ENCODE peak calls at places on chromosomes 12 and 14, in nine cellular contexts. S, D, B, W, J, G, V, Y and P are unnamed samples.
A peak's percentile ranks its signal among the peaks of the same experiment; 100 is the strongest.

GRCh38 chr12:46492471-46493351 is 120.1 kb upstream of the SLC38A2 start:
- DNase-seq in S (no peak), B (no peak), D (no peak), Y (no peak), V (peak; percentile 89), W (peak; percentile 100), G (no peak), J (no peak), P (no peak)

GRCh38 chr14:105495101-105495989 is 4.3 kb downstream of the TEDC1 start:
- DNase-seq in G (peak; percentile 79), D (no peak), B (peak; percentile 62), V (no peak), J (peak; percentile 22), S (no peak), W (no peak), Y (no peak), P (no peak)

GRCh38 chr14:80776657-80777056 is 164.9 kb downstream of the CEP128 start:
- DNase-seq in S (no peak), Y (no peak), V (no peak), J (no peak), W (no peak), D (no peak), B (no peak), G (no peak), P (no peak)

GRCh38 chr12:131720921-131721320 is 10.0 kb downstream of the SFSWAP start:
- DNase-seq in V (no peak), D (no peak), G (no peak), Y (no peak), J (no peak), B (no peak), W (no peak), S (no peak), P (no peak)

GRCh38 chr12:81094718-81095360 is 17.0 kb downstream of the ACSS3 start:
- DNase-seq in Y (no peak), D (no peak), W (no peak), B (no peak), V (no peak), S (no peak), J (no peak), G (no peak), P (no peak)

GRCh38 chr14:61177279-61178225 is 103.6 kb downstream of the TMEM30B start:
- DNase-seq in Y (no peak), W (no peak), S (no peak), J (peak; percentile 8), B (no peak), V (no peak), D (peak; percentile 49), G (no peak), P (no peak)

GRCh38 chr12:97758102-97758501 is 295.5 kb downstream of the RMST start:
- DNase-seq in W (no peak), J (peak; percentile 22), G (no peak), B (no peak), V (no peak), Y (no peak), D (no peak), S (no peak), P (no peak)

GRCh38 chr12:47949441-47950341 is 13.7 kb upstream of the TMEM106C start:
- DNase-seq in J (peak; percentile 69), Y (peak; percentile 80), W (peak; percentile 76), V (peak; percentile 50), S (peak; percentile 88), B (peak; percentile 86), D (peak; percentile 94), G (peak; percentile 88), P (peak; percentile 85)

GRCh38 chr12:46154221-46154975 is 114.4 kb downstream of the SLC38A1 start:
- DNase-seq in B (no peak), J (no peak), V (peak; percentile 62), D (no peak), G (no peak), S (no peak), Y (no peak), W (no peak), P (no peak)

GRCh38 chr12:112347521-112347920 is 34.7 kb downstream of the HECTD4 start:
- DNase-seq in Y (no peak), D (no peak), W (no peak), V (no peak), J (no peak), S (no peak), B (no peak), G (no peak), P (no peak)

GRCh38 chr14:50082784-50083466 is 33.4 kb downstream of the VCPKMT start:
- DNase-seq in Y (peak; percentile 57), D (no peak), G (peak; percentile 91), W (no peak), V (no peak), J (no peak), S (peak; percentile 74), B (no peak), P (no peak)

GRCh38 chr14:52078093-52078492 is 9.2 kb upstream of the NID2 start:
- DNase-seq in D (no peak), S (no peak), Y (no peak), B (no peak), J (no peak), G (no peak), W (no peak), V (no peak), P (no peak)

GRCh38 chr14:99261916-99262787 is 9.8 kb downstream of the BCL11B start:
- DNase-seq in J (no peak), D (peak; percentile 41), S (peak; percentile 57), V (no peak), G (peak; percentile 81), Y (peak; percentile 43), W (no peak), B (no peak), P (no peak)

GRCh38 chr12:53625946-53626701 is at the start of gene ATF7:
- DNase-seq in D (peak; percentile 99), V (peak; percentile 96), W (peak; percentile 92), Y (peak; percentile 98), S (peak; percentile 99), B (peak; percentile 99), J (peak; percentile 98), G (peak; percentile 99), P (peak; percentile 99)

GRCh38 chr14:103336191-103336590 is 2.2 kb downstream of the EIF5 start:
- DNase-seq in J (no peak), V (no peak), W (no peak), G (no peak), Y (no peak), S (no peak), D (no peak), B (no peak), P (no peak)

GRCh38 chr14:103337794-103338193 is 3.8 kb downstream of the EIF5 start:
- DNase-seq in J (no peak), D (no peak), B (no peak), S (no peak), V (no peak), W (no peak), Y (no peak), G (no peak), P (no peak)

GRCh38 chr14:103332143-103332919 is 1.7 kb upstream of the EIF5 start:
- DNase-seq in D (no peak), B (no peak), W (no peak), Y (no peak), S (no peak), G (no peak), J (no peak), V (no peak), P (no peak)

GRCh38 chr14:103333754-103334643 is at the start of gene EIF5:
- DNase-seq in W (peak; percentile 94), J (peak; percentile 99), G (peak; percentile 99), B (peak; percentile 100), S (peak; percentile 99), V (peak; percentile 81), Y (peak; percentile 99), D (peak; percentile 100), P (peak; percentile 100)

GRCh38 chr14:103334644-103335603 is 887 bp downstream of the EIF5 start:
- DNase-seq in V (no peak), S (peak; percentile 84), B (peak; percentile 83), J (peak; percentile 55), W (peak; percentile 64), Y (peak; percentile 76), G (peak; percentile 95), D (no peak), P (peak; percentile 88)
- TF ChIP-seq POLR2AphosphoS5 in V (peak; percentile 22), S (no peak), B (peak; percentile 48), J (no peak), W (no peak), Y (no peak), G (peak; percentile 78), D (no peak), P (no peak)

DNA sequence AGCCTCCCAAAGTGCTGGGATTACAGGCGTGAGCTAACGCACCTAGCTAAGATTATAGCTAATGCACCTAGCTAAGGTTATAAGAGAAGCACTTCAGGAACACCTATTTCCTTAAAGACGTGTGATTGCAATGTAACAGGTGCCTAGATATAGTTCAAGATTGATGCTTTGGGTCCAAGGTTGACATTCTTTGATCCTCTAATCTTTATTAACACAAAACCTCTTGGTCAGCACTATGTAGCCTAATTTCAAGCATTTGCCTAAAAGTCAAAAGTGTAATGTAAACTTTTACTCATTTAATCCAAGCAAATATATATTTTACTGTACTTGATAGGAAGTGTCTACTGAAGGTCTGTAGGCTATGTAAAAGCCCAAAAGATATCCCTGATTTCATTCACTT is 36.5 kb downstream of the SCFD1 start:
- DNase-seq in D (no peak), V (no peak), W (no peak), S (no peak), G (no peak), Y (no peak), B (no peak), J (no peak), P (no peak)
- H3K36me3 ChIP-seq in D (peaks cover 8% of the 10 kb centered on the region), V (peaks cover 8% of the 10 kb centered on the region), W (peaks cover 90% of the 10 kb centered on the region), S (peaks cover under 1% of the 10 kb centered on the region), G (peaks cover 14% of the 10 kb centered on the region), Y (peaks cover 66% of the 10 kb centered on the region), B (peaks cover 54% of the 10 kb centered on the region), J (no peaks in the 10 kb centered on the region), P (peaks cover 49% of the 10 kb centered on the region)

DNA sequence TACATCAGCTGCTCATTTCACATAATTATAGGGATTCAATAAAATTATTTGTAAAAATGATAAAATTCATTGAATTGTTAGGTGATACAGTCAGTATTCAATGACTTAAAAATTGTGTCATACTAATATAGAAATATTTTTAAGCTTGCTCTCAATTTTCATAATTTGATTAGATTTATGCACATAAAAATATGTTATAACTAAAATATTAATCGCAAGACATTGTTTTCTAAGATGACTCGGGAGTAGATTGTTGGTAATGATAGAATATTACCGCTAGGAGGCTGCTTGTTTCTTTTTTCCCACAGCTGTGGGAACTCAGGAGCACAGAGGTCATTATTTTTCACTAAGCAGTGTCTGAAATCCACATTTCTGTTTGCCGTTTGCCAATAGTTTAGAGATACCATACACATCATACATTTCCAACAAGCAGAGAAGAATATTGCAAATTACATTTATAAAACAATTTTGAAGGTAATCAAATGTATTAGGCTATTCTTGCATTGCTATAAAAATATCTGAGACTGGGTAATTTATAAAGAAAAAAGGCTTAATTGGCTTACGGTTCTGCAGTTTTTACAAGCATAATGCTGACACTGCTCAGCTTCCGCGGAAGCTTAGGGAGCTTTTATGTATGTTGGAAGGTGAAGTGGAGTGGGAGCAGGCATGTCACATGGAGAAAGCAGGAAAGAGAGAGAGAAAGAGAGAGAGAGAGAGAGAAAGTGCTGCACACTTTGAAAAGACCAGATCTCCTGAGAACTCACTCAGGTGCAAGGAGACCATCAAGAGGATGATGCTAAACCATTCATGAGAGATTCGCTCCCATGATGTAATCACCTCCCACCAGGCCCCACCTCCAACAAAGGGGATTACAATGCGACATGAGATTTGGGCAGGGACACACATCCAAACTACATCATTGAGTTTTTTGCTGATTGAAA is 9.2 kb downstream of the CD69 start:
- DNase-seq in Y (no peak), S (no peak), B (no peak), W (peak; percentile 27), J (no peak), D (peak; percentile 43), G (no peak), V (no peak), P (no peak)
- H3K4me3 ChIP-seq in Y (no peak overlapping the region), S (no peak overlapping the region), B (no peak overlapping the region), W (no peak overlapping the region), J (no peak overlapping the region), D (no peak overlapping the region), G (peak overlapping the region; percentile 6), V (no peak overlapping the region), P (peak overlapping the region; percentile 10)

GRCh38 chr12:6333566-6333965 is 8.3 kb downstream of the TNFRSF1A start:
- DNase-seq in B (no peak), J (no peak), V (no peak), S (no peak), Y (no peak), W (no peak), D (no peak), G (peak; percentile 76), P (peak; percentile 74)
- TF ChIP-seq POLR2AphosphoS5 in B (no peak), J (no peak), V (no peak), S (no peak), Y (no peak), W (no peak), D (no peak), G (no peak), P (no peak)